ENCODE peak calls at places on chromosomes 5 and 9, in nine cellular contexts. I is brain microvascular endothelial cell, X is CD14-positive monocyte, U is GM23248, P is activated T-cell treated with anti-CD3 and anti-CD28 coated beads for 1 hour, S is T-helper 9 cell, B is RCC 7860, Y is activated gamma-delta T cell treated with Interleukin-2 at 50 U/mL for 16 hours, O is HCT116. A is an unnamed sample.

GRCh38 chr5:135944967-135945560 is 9.7 kb downstream of the LECT2 start:
- DNase-seq in I (peak), U (peak), P (no peak), B (peak), O (peak), X (no peak), S (peak), Y (peak), A (peak)

GRCh38 chr9:77731008-77731698 is 83.0 kb upstream of the GNA14 start:
- DNase-seq in U (no peak), B (no peak), I (no peak), P (no peak), O (no peak), X (no peak), S (no peak), Y (no peak), A (no peak)

GRCh38 chr5:125492977-125493376 is 746.5 kb upstream of the ZNF608 start:
- DNase-seq in Y (no peak), X (no peak), P (no peak), O (no peak), I (no peak), U (no peak), S (no peak), B (no peak), A (no peak)

GRCh38 chr9:121825481-121825830 is 174.0 kb downstream of the DAB2IP start:
- DNase-seq in X (no peak), B (no peak), O (no peak), Y (no peak), I (no peak), U (no peak), S (no peak), P (no peak), A (no peak)

GRCh38 chr5:40413747-40414146 is 266.0 kb upstream of the PTGER4 start:
- DNase-seq in O (no peak), P (no peak), I (no peak), B (no peak), S (no peak), X (no peak), Y (no peak), U (peak), A (peak)

GRCh38 chr5:139641116-139642080 is 6.8 kb upstream of the CXXC5 start:
- DNase-seq in S (no peak), U (no peak), X (no peak), P (no peak), I (no peak), Y (no peak), B (no peak), O (no peak), A (no peak)

GRCh38 chr5:1726956-1727355 is 72.7 kb downstream of the MRPL36 start:
- DNase-seq in Y (no peak), U (no peak), O (no peak), X (no peak), P (no peak), I (no peak), B (no peak), S (no peak), A (no peak)

GRCh38 chr5:103778915-103779314 is 216.3 kb upstream of the NUDT12 start:
- DNase-seq in X (no peak), O (no peak), B (no peak), U (no peak), S (no peak), Y (no peak), P (no peak), I (no peak), A (no peak)

GRCh38 chr5:54062958-54063357 is 247.4 kb downstream of the ARL15 start:
- DNase-seq in I (peak), P (no peak), U (peak), O (no peak), Y (no peak), X (no peak), S (no peak), B (no peak), A (peak)

GRCh38 chr5:141746395-141746794 is 64.4 kb upstream of the ARAP3 start:
- DNase-seq in X (no peak), I (no peak), P (no peak), Y (no peak), S (no peak), B (no peak), O (no peak), U (no peak), A (no peak)

GRCh38 chr9:133532937-133533668 is 1.4 kb upstream of the ADAMTSL2 start:
- DNase-seq in S (peak), P (peak), B (peak), U (peak), O (peak), X (no peak), Y (peak), I (peak), A (peak)

A was measured in iris pigment epithelial cell.